ENCODE peak calls at places on chromosomes 5 and 9, in four cellular contexts. Z, H, S and L are unnamed samples.

GRCh38 chr5:71882826-71883744 is 164.0 kb downstream of the CARTPT start:
- DNase-seq in Z (no peak), H (no peak), S (peak), L (peak)

GRCh38 chr9:20771721-20772120 is 87.7 kb downstream of the FOCAD start:
- DNase-seq in Z (no peak), H (no peak), S (no peak), L (no peak)

GRCh38 chr9:125949247-125949646 is 202.1 kb downstream of the PBX3 start:
- DNase-seq in Z (no peak), H (no peak), S (no peak), L (no peak)

GRCh38 chr5:86979801-86980510 is 287.7 kb upstream of the RASA1 start:
- DNase-seq in Z (no peak), H (no peak), S (peak), L (peak)

GRCh38 chr9:110049699-110050450 is 158.1 kb downstream of the C9orf152 start:
- DNase-seq in Z (peak), H (peak), S (no peak), L (peak)

GRCh38 chr9:117672397-117672796 is 31.8 kb upstream of the TLR4 start:
- DNase-seq in Z (no peak), H (no peak), S (peak), L (peak)

GRCh38 chr9:136856078-136856474 is 3.9 kb downstream of the MAMDC4 start:
- DNase-seq in Z (no peak), H (no peak), S (no peak), L (no peak)

GRCh38 chr5:74763504-74763903 is 3.4 kb downstream of the GFM2 start:
- DNase-seq in Z (no peak), H (no peak), S (no peak), L (no peak)